ENCODE peak calls at places on chromosomes 16 and 17, in five cellular contexts. C is GM12892, L is prostate gland, N is transverse colon, X is stomach. S is an unnamed sample.

GRCh38 chr17:27888945-27889344 is 4.2 kb downstream of the LYRM9 start:
- DNase-seq in C (no peak), L (no peak), N (no peak), X (peak; percentile 35), S (no peak)

GRCh38 chr16:56848056-56848936 is 16.7 kb upstream of the SLC12A3 start:
- DNase-seq in C (no peak), L (no peak), N (no peak), X (no peak), S (no peak)

GRCh38 chr16:79593074-79593531 is 7.4 kb downstream of the MAF start:
- DNase-seq in C (no peak), L (no peak), N (no peak), X (no peak), S (no peak)

GRCh38 chr16:89054261-89054661 is 39.4 kb upstream of the ACSF3 start:
- DNase-seq in C (no peak), L (no peak), N (peak; percentile 62), X (no peak), S (no peak)

GRCh38 chr17:1158879-1159278 is 20.9 kb downstream of the ABR start:
- DNase-seq in C (no peak), L (no peak), N (no peak), X (no peak), S (no peak)

GRCh38 chr17:71600137-71600789 is 520.6 kb upstream of the SOX9 start:
- DNase-seq in C (no peak), L (no peak), N (no peak), X (no peak), S (no peak)

GRCh38 chr16:26645629-26646028 is 421.1 kb upstream of the C16orf82 start:
- DNase-seq in C (no peak), L (no peak), N (no peak), X (no peak), S (no peak)

GRCh38 chr16:67470314-67470713 is 10.6 kb downstream of the ATP6V0D1 start:
- DNase-seq in C (no peak), L (peak; percentile 71), N (no peak), X (peak; percentile 91), S (no peak)

GRCh38 chr17:70882504-70882903 is 713.2 kb downstream of the KCNJ2 start:
- DNase-seq in C (no peak), L (no peak), N (no peak), X (no peak), S (no peak)

GRCh38 chr17:17109896-17110295 is 67.6 kb downstream of the MPRIP start:
- DNase-seq in C (no peak), L (no peak), N (peak; percentile 87), X (peak; percentile 65), S (no peak)

GRCh38 chr17:82551779-82552457 is 32.4 kb downstream of the FOXK2 start:
- DNase-seq in C (peak; percentile 88), L (peak; percentile 70), N (peak; percentile 82), X (peak; percentile 81), S (peak; percentile 54)

GRCh38 chr16:6335072-6335471 is 997.6 kb upstream of the RBFOX1 start:
- DNase-seq in C (no peak), L (no peak), N (no peak), X (no peak), S (no peak)

GRCh38 chr16:87297918-87298631 is 19.1 kb downstream of the C16orf95 start:
- DNase-seq in C (peak; percentile 51), L (no peak), N (no peak), X (no peak), S (no peak)

GRCh38 chr16:57992084-57992483 is 8.4 kb downstream of the ZNF319 start:
- DNase-seq in C (no peak), L (no peak), N (no peak), X (no peak), S (no peak)

GRCh38 chr17:27797390-27798091 is 2.8 kb downstream of the NOS2 start:
- DNase-seq in C (no peak), L (no peak), N (peak; percentile 57), X (no peak), S (no peak)

GRCh38 chr17:37682007-37682406 is 38.8 kb upstream of the DDX52 start:
- DNase-seq in C (no peak), L (no peak), N (no peak), X (no peak), S (no peak)

GRCh38 chr16:57266531-57267268 is 17.8 kb downstream of the PLLP start:
- DNase-seq in C (no peak), L (peak; percentile 33), N (no peak), X (peak; percentile 61), S (no peak)

GRCh38 chr17:66235377-66235994 is 6.3 kb upstream of the APOH start:
- DNase-seq in C (no peak), L (no peak), N (no peak), X (no peak), S (no peak)

GRCh38 chr16:20865420-20866126 is 34.6 kb downstream of the DCUN1D3 start:
- DNase-seq in C (peak; percentile 27), L (no peak), N (no peak), X (no peak), S (no peak)

GRCh38 chr16:20866161-20866772 is 33.9 kb downstream of the DCUN1D3 start:
- DNase-seq in C (no peak), L (no peak), N (peak; percentile 17), X (peak; percentile 27), S (no peak)

GRCh38 chr16:20866792-20867191 is 33.4 kb downstream of the DCUN1D3 start:
- DNase-seq in C (no peak), L (no peak), N (no peak), X (no peak), S (no peak)

GRCh38 chr16:20859699-20860098 is 40.5 kb downstream of the DCUN1D3 start:
- DNase-seq in C (no peak), L (no peak), N (no peak), X (no peak), S (no peak)

DNA sequence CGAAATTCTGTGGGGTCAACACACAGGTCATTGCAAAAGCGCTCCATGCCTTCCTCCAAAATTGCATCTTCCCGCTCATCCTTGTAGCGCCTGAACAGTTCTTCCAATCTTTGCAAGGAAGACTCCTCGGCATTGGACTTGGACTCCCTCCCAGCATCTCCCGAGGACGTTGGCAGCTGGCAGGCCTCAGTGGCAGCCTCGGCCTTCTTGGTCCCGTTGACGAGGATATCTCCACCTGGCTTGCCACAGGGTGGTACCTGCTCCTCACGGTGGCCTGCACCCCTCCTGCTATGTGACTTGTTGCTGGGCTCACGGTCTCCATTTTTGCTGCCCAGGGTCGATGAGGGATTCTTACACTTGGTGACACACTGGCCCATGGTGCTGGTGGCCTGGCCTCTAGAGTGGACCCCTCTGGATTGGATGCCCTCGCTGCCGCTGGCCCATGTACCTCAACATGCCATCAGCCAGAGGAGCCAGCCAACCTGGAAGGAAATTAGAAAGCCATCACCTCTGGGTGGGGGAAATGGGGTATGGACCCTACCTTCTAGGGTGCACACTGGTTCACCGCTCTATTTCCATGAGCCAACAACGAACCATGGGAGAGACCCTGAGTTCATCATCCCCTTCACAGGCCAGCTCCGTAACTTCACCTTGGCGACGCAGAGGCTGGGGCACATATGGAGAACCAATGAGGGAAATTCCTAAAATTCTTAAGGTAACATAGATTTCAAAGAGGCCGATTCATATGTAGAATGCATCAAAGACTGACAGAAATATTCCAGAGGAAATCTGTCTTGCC is 37.8 kb downstream of the DCUN1D3 start:
- DNase-seq in C (no peak), L (no peak), N (no peak), X (no peak), S (no peak)
- TF ChIP-seq POLR2AphosphoS5 in C (no peak), L (no peak), N (no peak), X (no peak), S (no peak)

DNA sequence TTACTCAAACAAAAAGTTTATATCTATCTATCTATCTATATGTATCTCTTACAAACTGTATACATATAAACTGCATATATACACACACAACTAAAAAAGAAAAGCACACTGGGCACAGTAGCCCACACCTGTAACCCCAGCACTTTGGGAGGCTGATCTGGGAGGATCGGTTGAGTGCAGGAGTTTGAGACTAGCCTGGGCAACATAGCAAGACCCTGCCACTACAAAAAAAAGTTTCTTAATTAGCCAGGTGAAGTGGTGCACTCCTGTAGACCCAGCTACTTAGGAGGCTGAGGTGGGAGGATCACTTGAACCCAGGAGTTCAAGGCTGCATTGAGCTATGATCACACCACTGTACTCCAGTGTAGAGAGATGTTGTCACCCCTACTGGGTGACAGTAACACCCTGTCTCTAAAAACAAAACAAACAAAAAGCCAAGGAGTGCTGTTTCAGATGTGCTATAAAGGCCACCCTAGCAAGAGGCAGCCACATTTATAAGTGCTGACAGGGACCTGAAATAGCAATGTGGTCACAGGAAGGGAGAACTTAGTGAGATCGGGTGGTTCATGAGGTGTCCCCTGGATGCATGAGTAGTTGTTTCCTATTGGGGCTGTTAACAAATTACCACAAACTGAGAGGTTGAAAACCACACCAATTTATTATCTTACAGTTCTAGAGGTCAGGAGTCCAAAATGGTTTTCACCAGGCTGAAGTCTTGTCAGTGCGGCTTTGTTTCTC is 4.8 kb downstream of the CD2BP2 start:
- DNase-seq in C (peak; percentile 46), L (no peak), N (peak; percentile 2), X (no peak), S (no peak)
- TF ChIP-seq POLR2AphosphoS5 in C (no peak), L (no peak), N (peak; percentile 18), X (no peak), S (no peak)

DNA sequence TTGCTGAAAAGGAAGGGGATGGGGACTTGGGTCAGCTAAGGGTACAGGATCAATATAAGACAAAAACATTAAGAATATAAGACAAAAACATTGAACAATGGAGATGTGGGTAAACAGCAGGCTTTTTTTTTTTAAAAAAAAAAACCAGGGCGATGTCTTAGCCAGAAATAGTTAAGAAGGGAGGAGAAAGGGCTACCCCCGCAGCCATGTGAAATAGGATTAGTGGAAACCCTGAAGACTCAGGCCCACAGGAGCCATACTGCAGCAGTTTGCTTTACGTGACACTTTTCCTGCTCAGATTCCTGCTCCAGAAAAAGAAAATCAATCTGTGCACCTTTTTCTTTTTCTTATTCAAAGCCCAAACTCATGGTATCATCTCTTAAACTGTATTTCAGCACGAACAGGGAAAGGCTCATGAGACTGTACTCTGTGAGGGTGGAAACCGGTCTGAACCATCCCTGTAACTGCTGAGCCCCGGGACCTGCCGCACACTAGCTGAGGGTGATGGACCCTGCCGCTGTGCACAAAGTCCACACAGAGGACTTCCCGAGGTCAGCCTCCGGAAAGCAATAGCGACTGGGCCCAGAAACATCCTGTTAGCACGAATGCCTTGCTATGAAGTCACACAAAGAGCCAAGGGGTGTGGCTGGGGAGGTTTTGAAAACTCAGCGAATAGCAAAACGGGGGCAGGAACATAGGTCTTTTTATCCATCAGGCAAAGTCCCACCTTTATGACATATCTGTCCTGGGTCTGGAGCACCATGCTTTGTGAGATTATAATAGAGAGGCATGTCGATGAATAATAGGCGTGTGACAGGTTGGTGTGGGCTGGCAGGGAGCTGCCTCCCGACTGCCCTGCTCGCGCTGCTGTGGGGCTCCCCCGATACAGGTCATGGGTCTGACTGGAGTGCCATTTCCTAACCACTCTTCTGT is 33.2 kb downstream of the CDK5R1 start:
- DNase-seq in C (no peak), L (no peak), N (peak; percentile 38), X (peak; percentile 30), S (no peak)
- TF ChIP-seq POLR2AphosphoS5 in C (peak; percentile 90), L (no peak), N (no peak), X (peak; percentile 24), S (no peak)

DNA sequence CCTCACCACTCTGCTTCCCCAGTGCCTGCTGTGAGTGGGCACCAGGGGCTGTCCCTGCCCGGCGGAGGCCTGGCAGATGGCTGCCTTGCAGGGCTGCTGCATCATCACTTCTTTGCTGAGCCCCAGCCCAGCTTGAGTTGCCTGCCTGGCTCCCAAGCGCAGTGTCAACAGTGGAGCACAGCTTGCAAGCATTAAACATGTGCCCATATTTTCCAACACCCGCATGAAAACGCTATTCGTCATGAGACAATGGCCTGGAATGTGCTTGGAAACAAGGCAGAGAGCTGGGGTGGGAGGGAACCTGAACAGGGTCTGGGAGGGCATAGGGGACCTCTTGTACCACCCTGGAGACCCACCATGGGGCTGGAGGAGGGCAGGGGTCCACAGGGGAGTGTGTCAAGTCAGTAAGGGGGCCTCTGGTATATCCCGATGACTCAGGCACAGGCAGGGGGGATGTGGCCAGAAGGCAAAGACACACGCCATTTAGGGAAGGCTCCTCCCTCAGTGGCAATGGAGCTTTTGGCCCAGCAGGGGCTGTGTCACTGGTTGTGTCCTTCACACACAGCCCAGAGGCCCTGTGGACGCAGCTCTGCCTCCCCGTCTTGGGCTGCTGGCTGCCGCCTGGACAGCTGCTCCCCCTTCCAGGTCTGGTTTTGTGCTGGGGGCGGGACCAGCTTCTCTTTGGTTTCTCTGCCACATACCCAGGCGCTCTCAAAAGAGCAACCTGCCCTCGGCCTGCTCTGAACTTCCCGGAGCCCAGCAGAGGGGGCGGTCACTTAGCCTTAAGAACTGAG is 17.4 kb upstream of the MTSS2 start:
- DNase-seq in C (no peak), L (peak; percentile 88), N (peak; percentile 47), X (no peak), S (no peak)
- TF ChIP-seq POLR2AphosphoS5 in C (no peak), L (peak; percentile 94), N (peak; percentile 51), X (peak; percentile 4), S (no peak)